ENCODE peak calls at places on chromosomes 13 and 19, in eight cellular contexts. Z, F, S, U, L, Q, Y and H are unnamed samples.

GRCh38 chr13:70502944-70503343 is 394.7 kb upstream of the KLHL1 start:
- DNase-seq in Q (no peak), S (no peak), U (no peak), L (no peak), Y (no peak), Z (no peak), F (no peak), H (no peak)

GRCh38 chr13:40764587-40765403 is 6.2 kb downstream of the MRPS31 start:
- DNase-seq in F (no peak), S (peak; percentile 64), L (no peak), U (no peak), Y (no peak), Z (no peak), Q (no peak), H (no peak)

GRCh38 chr13:29654384-29654783 is 58.9 kb upstream of the SLC7A1 start:
- DNase-seq in Z (no peak), L (no peak), S (no peak), U (no peak), F (no peak), Y (no peak), Q (no peak), H (no peak)

GRCh38 chr13:91142572-91142971 is 204.9 kb upstream of the MIR17HG start:
- DNase-seq in F (no peak), Y (no peak), Q (peak; percentile 58), U (no peak), L (peak; percentile 1), Z (no peak), S (peak; percentile 33), H (no peak)

GRCh38 chr13:66933994-66934393 is 296.1 kb downstream of the PCDH9 start:
- DNase-seq in Y (no peak), F (no peak), U (no peak), L (peak; percentile 90), S (no peak), Z (no peak), Q (peak; percentile 38), H (no peak)

GRCh38 chr19:18538115-18538514 is 5.3 kb downstream of the FKBP8 start:
- DNase-seq in S (no peak), Y (no peak), L (no peak), U (no peak), Q (no peak), Z (no peak), F (no peak), H (no peak)

GRCh38 chr19:42250666-42251531 is 4.0 kb downstream of the ERF start:
- DNase-seq in Q (peak; percentile 36), Y (no peak), S (no peak), U (no peak), L (peak; percentile 50), Z (no peak), F (peak; percentile 81), H (no peak)

GRCh38 chr13:104196611-104197010 is 1130.4 kb upstream of the SLC10A2 start:
- DNase-seq in S (no peak), Y (no peak), Z (no peak), F (no peak), Q (no peak), L (no peak), U (no peak), H (no peak)

GRCh38 chr13:73341748-73342147 is 282.9 kb downstream of the KLF5 start:
- DNase-seq in Y (no peak), L (peak; percentile 44), F (no peak), S (no peak), Q (peak; percentile 47), Z (no peak), U (no peak), H (no peak)

GRCh38 chr19:916645-917322 is 349 bp upstream of the KISS1R start:
- DNase-seq in U (no peak), F (no peak), L (no peak), S (peak; percentile 49), Y (no peak), Q (no peak), Z (no peak), H (no peak)

GRCh38 chr13:74145249-74145970 is 11.2 kb upstream of the KLF12 start:
- DNase-seq in U (no peak), Q (peak; percentile 70), Z (no peak), L (peak; percentile 91), S (no peak), Y (no peak), F (no peak), H (no peak)

GRCh38 chr13:98785968-98786367 is 33.5 kb upstream of the SLC15A1 start:
- DNase-seq in U (no peak), Q (no peak), Y (no peak), L (no peak), Z (no peak), S (no peak), F (no peak), H (no peak)

GRCh38 chr13:65595881-65596280 is 1634.3 kb downstream of the PCDH9 start:
- DNase-seq in Y (no peak), Q (peak; percentile 32), U (no peak), Z (no peak), F (no peak), L (peak; percentile 55), S (no peak), H (no peak)

GRCh38 chr19:40718774-40719391 is 2.0 kb downstream of the ITPKC start:
- DNase-seq in F (peak; percentile 93), Z (no peak), Q (peak; percentile 56), Y (peak; percentile 70), S (peak; percentile 93), L (peak; percentile 40), U (no peak), H (no peak)

GRCh38 chr19:40723661-40724254 is 6.8 kb downstream of the ITPKC start:
- DNase-seq in Y (no peak), L (no peak), F (no peak), S (no peak), U (no peak), Q (no peak), Z (no peak), H (no peak)

GRCh38 chr19:40719414-40719894 is 2.5 kb downstream of the ITPKC start:
- DNase-seq in U (no peak), Q (peak; percentile 11), Z (no peak), L (no peak), Y (no peak), F (no peak), S (no peak), H (no peak)

GRCh38 chr19:40721936-40722661 is 5.2 kb downstream of the ITPKC start:
- DNase-seq in F (no peak), S (no peak), Y (no peak), Q (peak; percentile 26), Z (no peak), U (no peak), L (peak; percentile 41), H (no peak)

GRCh38 chr19:40721140-40721486 is 4.2 kb downstream of the ITPKC start:
- DNase-seq in Z (no peak), Y (no peak), L (no peak), F (no peak), U (no peak), S (no peak), Q (no peak), H (no peak)
- H3K27ac ChIP-seq in Z (no peak overlapping the region), Y (no peak overlapping the region), L (no peak overlapping the region), F (peak overlapping the region; percentile 89), U (no peak overlapping the region), S (peak overlapping the region; percentile 99), Q (no peak overlapping the region), H (no peak overlapping the region)

DNA sequence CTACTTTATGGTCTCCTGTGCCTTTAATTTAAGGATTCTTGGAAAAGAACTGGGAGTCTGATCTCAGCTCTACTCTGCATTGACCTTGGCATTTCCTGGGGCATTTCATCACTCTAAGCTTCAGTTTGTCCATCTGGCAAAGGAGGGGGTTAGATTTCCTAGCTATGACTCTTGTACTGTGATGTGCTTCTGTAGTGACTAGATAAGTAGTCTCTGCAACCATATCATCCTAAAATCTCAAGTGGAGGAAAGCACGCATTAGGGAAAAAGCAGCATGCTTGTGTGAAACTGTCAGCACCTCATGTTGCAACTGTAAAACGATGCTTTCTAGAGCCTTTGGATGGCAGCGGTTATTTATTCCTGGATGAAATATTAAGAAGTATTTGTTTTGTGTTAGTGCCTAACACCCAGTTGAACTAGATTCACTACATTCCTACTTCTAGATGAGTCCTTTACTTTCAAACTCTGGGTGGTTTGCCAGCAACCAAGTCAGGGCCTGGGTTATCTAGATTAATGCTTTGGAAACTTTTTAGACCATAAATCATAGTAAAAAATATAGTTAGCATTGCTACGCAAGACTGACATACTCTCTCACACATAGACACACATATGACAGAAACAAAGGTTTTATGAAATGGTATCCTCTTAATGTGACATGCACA is 6.8 kb downstream of the WDFY2 start:
- DNase-seq in Q (peak; percentile 99), Y (no peak), L (peak; percentile 90), Z (no peak), U (no peak), S (peak; percentile 50), F (no peak), H (no peak)
- H3K4me1 ChIP-seq in Q (peaks cover 3% of the 10 kb centered on the region), Y (peaks cover 6% of the 10 kb centered on the region), L (peaks cover 7% of the 10 kb centered on the region), Z (peaks cover 11% of the 10 kb centered on the region), U (peaks cover 5% of the 10 kb centered on the region), S (peaks cover 92% of the 10 kb centered on the region), F (peaks cover 5% of the 10 kb centered on the region), H (no peaks in the 10 kb centered on the region)

GRCh38 chr19:13094285-13094595 is 8.4 kb downstream of the LYL1 start:
- DNase-seq in S (no peak), Z (no peak), F (no peak), Q (no peak), U (no peak), Y (no peak), L (no peak), H (no peak)

GRCh38 chr19:13095934-13096890 is 6.4 kb downstream of the LYL1 start:
- DNase-seq in L (no peak), F (no peak), Y (peak; percentile 64), Z (no peak), S (no peak), U (no peak), Q (peak; percentile 36), H (no peak)

GRCh38 chr19:13093407-13094284 is 9.0 kb downstream of the LYL1 start:
- DNase-seq in Q (peak; percentile 84), Z (peak; percentile 72), F (peak; percentile 90), L (peak; percentile 78), S (peak; percentile 77), Y (peak; percentile 90), U (peak; percentile 63), H (peak; percentile 86)

GRCh38 chr19:13095393-13095784 is 7.3 kb downstream of the LYL1 start:
- DNase-seq in F (peak; percentile 84), S (no peak), U (no peak), Z (no peak), L (no peak), Q (no peak), Y (peak; percentile 65), H (peak; percentile 21)

DNA sequence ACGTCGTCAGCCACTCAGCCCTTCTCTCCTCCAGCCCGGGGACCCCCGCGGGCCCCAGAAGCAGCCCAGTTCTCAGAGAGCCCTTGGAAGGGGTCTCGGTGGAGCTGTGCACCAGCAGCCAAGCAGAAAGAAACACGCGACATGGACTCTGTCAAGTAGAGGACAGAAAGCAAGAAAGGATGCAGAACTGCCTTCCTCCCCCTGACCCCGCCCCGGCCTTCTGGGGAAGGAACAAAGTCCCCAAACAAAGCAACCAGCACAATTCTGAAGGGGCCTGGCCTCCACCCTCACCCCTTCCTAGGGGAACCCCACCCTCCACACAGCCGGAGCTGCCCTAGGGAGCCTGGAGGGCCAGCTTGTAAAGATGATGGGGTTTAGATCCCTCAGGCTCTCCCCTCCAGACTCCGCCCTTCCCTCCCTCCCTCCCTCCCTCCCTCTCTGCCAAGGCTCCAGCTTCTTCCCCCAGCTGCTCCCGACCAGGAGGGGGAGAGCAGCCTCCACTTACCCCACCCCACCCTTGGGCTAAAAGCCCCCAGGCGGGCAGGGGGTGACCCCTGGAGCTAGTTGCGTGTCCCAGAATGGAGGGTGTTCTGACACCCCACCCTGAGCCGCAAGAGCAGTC is 7.8 kb downstream of the LYL1 start:
- DNase-seq in Q (no peak), L (no peak), S (no peak), Z (no peak), F (no peak), Y (peak; percentile 65), U (no peak), H (no peak)
- H3K4me3 ChIP-seq in Q (no peak overlapping the region), L (no peak overlapping the region), S (no peak overlapping the region), Z (no peak overlapping the region), F (no peak overlapping the region), Y (no peak overlapping the region), U (peak overlapping the region; percentile 27), H (no peak overlapping the region)

GRCh38 chr13:77016241-77016812 is 10.6 kb downstream of the FBXL3 start:
- DNase-seq in L (no peak), Y (no peak), Q (no peak), F (no peak), Z (no peak), S (no peak), U (no peak), H (no peak)
- H3K27ac ChIP-seq in L (no peak overlapping the region), Y (no peak overlapping the region), Q (peak overlapping the region; percentile 63), F (peak overlapping the region; percentile 2), Z (no peak overlapping the region), S (no peak overlapping the region), U (no peak overlapping the region), H (peak overlapping the region; percentile 50)